ENCODE peak calls at places on chromosomes 2 and 18, in six cellular contexts. One of them, this sample, is unnamed. For H3K36me3, the result is how much of the 10 kb centered on the place peaks cover.

GRCh38 chr2:238696323-238696722 is 151.6 kb upstream of the TWIST2 start:
- DNase-seq in heart left ventricle: no peak
- DNase-seq in tibial artery: no peak
- DNase-seq in psoas muscle: no peak
- DNase-seq in heart right ventricle: no peak
- DNase-seq in transverse colon: no peak
- DNase-seq in this sample: no peak

GRCh38 chr18:10912790-10913560 is 236.4 kb downstream of the PIEZO2 start:
- DNase-seq in heart left ventricle: peak
- DNase-seq in tibial artery: no peak
- DNase-seq in psoas muscle: no peak
- DNase-seq in heart right ventricle: peak
- DNase-seq in transverse colon: no peak
- DNase-seq in this sample: no peak

GRCh38 chr2:187698374-187699110 is 144.3 kb upstream of the TFPI start:
- DNase-seq in heart left ventricle: no peak
- DNase-seq in tibial artery: no peak
- DNase-seq in psoas muscle: no peak
- DNase-seq in heart right ventricle: no peak
- DNase-seq in transverse colon: no peak
- DNase-seq in this sample: no peak

GRCh38 chr2:234399451-234400246 is 97.2 kb downstream of the ARL4C start:
- DNase-seq in heart left ventricle: no peak
- DNase-seq in tibial artery: no peak
- DNase-seq in psoas muscle: no peak
- DNase-seq in heart right ventricle: no peak
- DNase-seq in transverse colon: no peak
- DNase-seq in this sample: no peak

GRCh38 chr2:46025081-46025480 is 272.1 kb upstream of the EPAS1 start:
- DNase-seq in heart left ventricle: no peak
- DNase-seq in tibial artery: no peak
- DNase-seq in psoas muscle: no peak
- DNase-seq in heart right ventricle: no peak
- DNase-seq in transverse colon: no peak
- DNase-seq in this sample: no peak

GRCh38 chr2:235860111-235860510 is 308.1 kb downstream of the GBX2 start:
- DNase-seq in heart left ventricle: no peak
- DNase-seq in tibial artery: no peak
- DNase-seq in psoas muscle: no peak
- DNase-seq in heart right ventricle: no peak
- DNase-seq in transverse colon: no peak
- DNase-seq in this sample: no peak

GRCh38 chr2:105005601-105006000 is 32.3 kb upstream of the MRPS9 start:
- DNase-seq in heart left ventricle: no peak
- DNase-seq in tibial artery: no peak
- DNase-seq in psoas muscle: no peak
- DNase-seq in heart right ventricle: no peak
- DNase-seq in transverse colon: no peak
- DNase-seq in this sample: no peak

GRCh38 chr2:172919732-172920131 is 155.9 kb upstream of the MAP3K20 start:
- DNase-seq in heart left ventricle: no peak
- DNase-seq in tibial artery: no peak
- DNase-seq in psoas muscle: no peak
- DNase-seq in heart right ventricle: no peak
- DNase-seq in transverse colon: no peak
- DNase-seq in this sample: no peak

GRCh38 chr2:200077838-200078237 is 122.5 kb downstream of the MAIP1 start:
- DNase-seq in heart left ventricle: no peak
- DNase-seq in tibial artery: no peak
- DNase-seq in psoas muscle: no peak
- DNase-seq in heart right ventricle: no peak
- DNase-seq in transverse colon: no peak
- DNase-seq in this sample: no peak

GRCh38 chr2:29281585-29281984 is 166.4 kb downstream of the CLIP4 start:
- DNase-seq in heart left ventricle: peak
- DNase-seq in tibial artery: no peak
- DNase-seq in psoas muscle: no peak
- DNase-seq in heart right ventricle: peak
- DNase-seq in transverse colon: no peak
- DNase-seq in this sample: no peak

GRCh38 chr2:129922571-129923264 is 56.7 kb upstream of the RAB6C start:
- DNase-seq in heart left ventricle: no peak
- DNase-seq in tibial artery: no peak
- DNase-seq in psoas muscle: no peak
- DNase-seq in heart right ventricle: no peak
- DNase-seq in transverse colon: no peak
- DNase-seq in this sample: no peak

GRCh38 chr2:10022886-10023662 is 20.3 kb upstream of the KLF11 start:
- DNase-seq in heart left ventricle: no peak
- DNase-seq in tibial artery: no peak
- DNase-seq in psoas muscle: peak
- DNase-seq in heart right ventricle: no peak
- DNase-seq in transverse colon: no peak
- DNase-seq in this sample: peak

GRCh38 chr2:223619486-223620129 is 17.4 kb upstream of the SCG2 start:
- DNase-seq in heart left ventricle: no peak
- DNase-seq in tibial artery: no peak
- DNase-seq in psoas muscle: no peak
- DNase-seq in heart right ventricle: no peak
- DNase-seq in transverse colon: no peak
- DNase-seq in this sample: no peak

GRCh38 chr2:10042301-10043161 is 819 bp upstream of the KLF11 start:
- DNase-seq in heart left ventricle: peak
- DNase-seq in tibial artery: peak
- DNase-seq in psoas muscle: peak
- DNase-seq in heart right ventricle: peak
- DNase-seq in transverse colon: peak
- DNase-seq in this sample: peak

GRCh38 chr2:160433466-160434172 is 60.0 kb downstream of the RBMS1 start:
- DNase-seq in heart left ventricle: no peak
- DNase-seq in tibial artery: no peak
- DNase-seq in psoas muscle: no peak
- DNase-seq in heart right ventricle: no peak
- DNase-seq in transverse colon: no peak
- DNase-seq in this sample: no peak

GRCh38 chr2:189163889-189164288 is 15.7 kb downstream of the COL5A2 start:
- DNase-seq in heart left ventricle: no peak
- DNase-seq in tibial artery: no peak
- DNase-seq in psoas muscle: no peak
- DNase-seq in heart right ventricle: no peak
- DNase-seq in transverse colon: no peak
- DNase-seq in this sample: no peak

GRCh38 chr2:127707890-127708648 is 6.8 kb downstream of the SFT2D3 start:
- DNase-seq in heart left ventricle: no peak
- DNase-seq in tibial artery: no peak
- DNase-seq in psoas muscle: no peak
- DNase-seq in heart right ventricle: no peak
- DNase-seq in transverse colon: no peak
- DNase-seq in this sample: no peak

GRCh38 chr2:147086715-147087114 is 758.1 kb upstream of the ACVR2A start:
- DNase-seq in heart left ventricle: no peak
- DNase-seq in tibial artery: no peak
- DNase-seq in psoas muscle: no peak
- DNase-seq in heart right ventricle: no peak
- DNase-seq in transverse colon: no peak
- DNase-seq in this sample: no peak

GRCh38 chr2:224466315-224466714 is 64.4 kb upstream of the FAM124B start:
- DNase-seq in heart left ventricle: no peak
- DNase-seq in tibial artery: no peak
- DNase-seq in psoas muscle: no peak
- DNase-seq in heart right ventricle: no peak
- DNase-seq in transverse colon: no peak
- DNase-seq in this sample: no peak

GRCh38 chr2:210113636-210114235 is 57.5 kb downstream of the KANSL1L start:
- DNase-seq in heart left ventricle: no peak
- DNase-seq in tibial artery: no peak
- DNase-seq in psoas muscle: no peak
- DNase-seq in heart right ventricle: no peak
- DNase-seq in transverse colon: no peak
- DNase-seq in this sample: no peak

GRCh38 chr2:96839288-96839874 is 4.4 kb downstream of the ANKRD23 start:
- DNase-seq in heart left ventricle: peak
- DNase-seq in tibial artery: no peak
- DNase-seq in psoas muscle: peak
- DNase-seq in heart right ventricle: no peak
- DNase-seq in transverse colon: peak
- DNase-seq in this sample: peak

GRCh38 chr2:143176606-143177005 is 47.4 kb downstream of the ARHGAP15 start:
- DNase-seq in heart left ventricle: no peak
- DNase-seq in tibial artery: no peak
- DNase-seq in psoas muscle: no peak
- DNase-seq in heart right ventricle: no peak
- DNase-seq in transverse colon: no peak
- DNase-seq in this sample: no peak

GRCh38 chr18:46148810-46149209 is 44.6 kb downstream of the HAUS1 start:
- DNase-seq in heart left ventricle: no peak
- DNase-seq in tibial artery: peak
- DNase-seq in psoas muscle: no peak
- DNase-seq in heart right ventricle: peak
- DNase-seq in transverse colon: peak
- DNase-seq in this sample: no peak

GRCh38 chr2:67626656-67627055 is 229.5 kb downstream of the ETAA1 start:
- DNase-seq in heart left ventricle: no peak
- DNase-seq in tibial artery: no peak
- DNase-seq in psoas muscle: no peak
- DNase-seq in heart right ventricle: no peak
- DNase-seq in transverse colon: no peak
- DNase-seq in this sample: no peak

GRCh38 chr2:105111365-105112150 is 73.7 kb downstream of the MRPS9 start:
- DNase-seq in heart left ventricle: no peak
- DNase-seq in tibial artery: no peak
- DNase-seq in psoas muscle: no peak
- DNase-seq in heart right ventricle: no peak
- DNase-seq in transverse colon: no peak
- DNase-seq in this sample: no peak

GRCh38 chr2:143158098-143158497 is 28.9 kb downstream of the ARHGAP15 start:
- DNase-seq in heart left ventricle: no peak
- DNase-seq in tibial artery: no peak
- DNase-seq in psoas muscle: no peak
- DNase-seq in heart right ventricle: no peak
- DNase-seq in transverse colon: no peak
- DNase-seq in this sample: no peak

GRCh38 chr2:26174691-26175181 is 1.8 kb downstream of the GAREM2 start:
- DNase-seq in heart left ventricle: no peak
- DNase-seq in tibial artery: no peak
- DNase-seq in psoas muscle: no peak
- DNase-seq in heart right ventricle: no peak
- DNase-seq in transverse colon: no peak
- DNase-seq in this sample: no peak

GRCh38 chr2:239544141-239544800 is 143.5 kb upstream of the HDAC4 start:
- DNase-seq in heart left ventricle: no peak
- DNase-seq in tibial artery: no peak
- DNase-seq in psoas muscle: no peak
- DNase-seq in heart right ventricle: no peak
- DNase-seq in transverse colon: peak
- DNase-seq in this sample: peak

GRCh38 chr2:167905668-167906067 is 341.7 kb downstream of the STK39 start:
- DNase-seq in heart left ventricle: no peak
- DNase-seq in tibial artery: no peak
- DNase-seq in psoas muscle: no peak
- DNase-seq in heart right ventricle: no peak
- DNase-seq in transverse colon: no peak
- DNase-seq in this sample: no peak

GRCh38 chr18:72542993-72543361 is 1.2 kb downstream of the CBLN2 start:
- DNase-seq in heart left ventricle: no peak
- DNase-seq in tibial artery: no peak
- DNase-seq in psoas muscle: no peak
- DNase-seq in heart right ventricle: no peak
- DNase-seq in transverse colon: no peak
- DNase-seq in this sample: no peak

GRCh38 chr18:14086459-14087231 is 45.6 kb downstream of the ZNF519 start:
- DNase-seq in heart left ventricle: no peak
- DNase-seq in tibial artery: no peak
- DNase-seq in psoas muscle: no peak
- DNase-seq in heart right ventricle: no peak
- DNase-seq in transverse colon: no peak
- DNase-seq in this sample: no peak

GRCh38 chr2:66443183-66443976 is 8.5 kb downstream of the MEIS1 start:
- DNase-seq in heart left ventricle: no peak
- DNase-seq in tibial artery: no peak
- DNase-seq in psoas muscle: no peak
- DNase-seq in heart right ventricle: no peak
- DNase-seq in transverse colon: no peak
- DNase-seq in this sample: no peak
- H3K4me3 ChIP-seq in heart left ventricle: peak
- H3K4me3 ChIP-seq in tibial artery: peak
- H3K4me3 ChIP-seq in psoas muscle: no peak
- H3K4me3 ChIP-seq in heart right ventricle: peak
- H3K4me3 ChIP-seq in transverse colon: peak
- H3K4me3 ChIP-seq in this sample: no peak

GRCh38 chr2:174546519-174547506 is 50.8 kb downstream of the WIPF1 start:
- DNase-seq in heart left ventricle: no peak
- DNase-seq in tibial artery: no peak
- DNase-seq in psoas muscle: no peak
- DNase-seq in heart right ventricle: no peak
- DNase-seq in transverse colon: no peak
- DNase-seq in this sample: no peak
- TF ChIP-seq CTCF in heart left ventricle: peak
- TF ChIP-seq CTCF in tibial artery: no peak
- TF ChIP-seq CTCF in psoas muscle: no peak
- TF ChIP-seq CTCF in heart right ventricle: peak
- TF ChIP-seq CTCF in transverse colon: no peak
- TF ChIP-seq CTCF in this sample: no peak

DNA sequence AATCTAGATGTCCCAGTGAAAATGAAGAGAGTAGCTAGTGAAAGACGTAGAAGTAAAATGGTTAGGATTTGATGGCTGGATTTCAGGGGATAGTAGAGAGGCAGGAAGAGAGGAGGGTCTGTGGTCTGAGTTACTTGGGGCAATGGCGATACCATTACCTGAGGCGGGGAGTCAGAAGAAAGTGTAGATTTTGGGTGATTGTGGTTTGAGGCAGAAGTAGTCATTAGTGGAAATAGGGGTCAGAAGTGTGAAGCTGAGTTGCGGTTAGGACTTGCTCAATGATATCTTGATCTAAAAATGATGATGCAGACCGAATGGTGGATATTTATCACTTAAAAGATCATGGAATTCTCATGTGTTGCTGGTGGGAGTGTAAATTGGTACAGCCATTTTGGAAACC is 41.0 kb downstream of the CEP192 start:
- DNase-seq in heart left ventricle: no peak
- DNase-seq in tibial artery: no peak
- DNase-seq in psoas muscle: no peak
- DNase-seq in heart right ventricle: no peak
- DNase-seq in transverse colon: no peak
- DNase-seq in this sample: no peak
- H3K36me3 ChIP-seq in heart left ventricle: under half
- H3K36me3 ChIP-seq in tibial artery: under half
- H3K36me3 ChIP-seq in psoas muscle: half or more
- H3K36me3 ChIP-seq in heart right ventricle: half or more
- H3K36me3 ChIP-seq in transverse colon: under half
- H3K36me3 ChIP-seq in this sample: under half

DNA sequence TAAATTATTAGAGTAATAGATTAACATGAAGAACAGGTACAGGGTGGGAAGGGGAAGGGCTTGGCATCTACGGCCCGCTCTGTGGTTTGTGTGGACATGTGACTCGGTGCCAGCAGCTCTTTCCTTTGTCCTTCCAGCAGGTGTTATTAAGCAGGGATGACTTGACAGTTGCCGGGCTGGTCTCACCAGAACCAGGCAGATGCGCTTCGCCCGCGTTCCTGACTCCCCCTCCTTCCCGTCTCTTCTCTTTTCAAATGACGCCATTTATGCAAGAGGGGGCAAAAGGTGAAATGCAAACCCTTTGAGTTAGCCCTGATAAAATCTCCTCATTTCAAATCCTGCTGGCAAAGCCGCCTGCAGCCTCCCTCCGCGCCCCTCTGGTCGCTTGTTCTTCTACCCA is 38.9 kb upstream of the MGAT4A start:
- DNase-seq in heart left ventricle: no peak
- DNase-seq in tibial artery: no peak
- DNase-seq in psoas muscle: no peak
- DNase-seq in heart right ventricle: no peak
- DNase-seq in transverse colon: no peak
- DNase-seq in this sample: no peak
- H3K4me3 ChIP-seq in heart left ventricle: no peak
- H3K4me3 ChIP-seq in tibial artery: no peak
- H3K4me3 ChIP-seq in psoas muscle: no peak
- H3K4me3 ChIP-seq in heart right ventricle: no peak
- H3K4me3 ChIP-seq in transverse colon: no peak
- H3K4me3 ChIP-seq in this sample: no peak

This sample was measured in mucosa of descending colon.